ENCODE peak calls at places on chromosomes 4 and X, in ten cellular contexts. One of them, this sample, is unnamed.
A peak's percentile ranks its signal among the peaks of the same experiment; 100 is the strongest.

GRCh38 chr4:115374621-115375020 is 261.2 kb upstream of the NDST4 start:
- DNase-seq in ovary: no peak
- DNase-seq in A549: no peak
- DNase-seq in A673: no peak
- DNase-seq in OCI-LY7: no peak
- DNase-seq in psoas muscle: no peak
- DNase-seq in pancreas: no peak
- DNase-seq in colonic mucosa: no peak
- DNase-seq in endothelial cell of umbilical vein: no peak
- DNase-seq in uterus: no peak
- DNase-seq in this sample: no peak

GRCh38 chr4:14348506-14348905 is 653.8 kb upstream of the CPEB2 start:
- DNase-seq in uterus: no peak
- DNase-seq in endothelial cell of umbilical vein: no peak
- DNase-seq in pancreas: no peak
- DNase-seq in OCI-LY7: no peak
- DNase-seq in colonic mucosa: no peak
- DNase-seq in psoas muscle: no peak
- DNase-seq in ovary: no peak
- DNase-seq in A673: no peak
- DNase-seq in A549: no peak
- DNase-seq in this sample: no peak

GRCh38 chrX:120238947-120239346 is 11.7 kb upstream of the ZBTB33 start:
- DNase-seq in A673: no peak
- DNase-seq in A549: no peak
- DNase-seq in endothelial cell of umbilical vein: no peak
- DNase-seq in OCI-LY7: no peak
- DNase-seq in uterus: no peak
- DNase-seq in colonic mucosa: no peak
- DNase-seq in pancreas: no peak
- DNase-seq in ovary: no peak
- DNase-seq in psoas muscle: no peak
- DNase-seq in this sample: no peak

GRCh38 chr4:174365018-174365587 is 81.4 kb downstream of the CEP44 start:
- DNase-seq in A673: peak; percentile 55
- DNase-seq in pancreas: no peak
- DNase-seq in colonic mucosa: no peak
- DNase-seq in endothelial cell of umbilical vein: peak; percentile 18
- DNase-seq in uterus: no peak
- DNase-seq in psoas muscle: no peak
- DNase-seq in A549: peak; percentile 53
- DNase-seq in OCI-LY7: peak; percentile 42
- DNase-seq in ovary: no peak
- DNase-seq in this sample: no peak

GRCh38 chrX:123771449-123772064 is 38.7 kb upstream of the THOC2 start:
- DNase-seq in pancreas: no peak
- DNase-seq in uterus: no peak
- DNase-seq in OCI-LY7: no peak
- DNase-seq in A549: peak; percentile 45
- DNase-seq in colonic mucosa: no peak
- DNase-seq in A673: no peak
- DNase-seq in ovary: no peak
- DNase-seq in psoas muscle: no peak
- DNase-seq in endothelial cell of umbilical vein: no peak
- DNase-seq in this sample: no peak

GRCh38 chr4:129140521-129140920 is 44.6 kb downstream of the C4orf33 start:
- DNase-seq in pancreas: no peak
- DNase-seq in OCI-LY7: no peak
- DNase-seq in colonic mucosa: no peak
- DNase-seq in A549: no peak
- DNase-seq in psoas muscle: no peak
- DNase-seq in ovary: no peak
- DNase-seq in A673: no peak
- DNase-seq in uterus: no peak
- DNase-seq in endothelial cell of umbilical vein: no peak
- DNase-seq in this sample: no peak

GRCh38 chr4:147480891-147481576 is at the start of gene EDNRA:
- DNase-seq in endothelial cell of umbilical vein: no peak
- DNase-seq in A673: peak; percentile 71
- DNase-seq in A549: peak; percentile 8
- DNase-seq in ovary: peak; percentile 49
- DNase-seq in psoas muscle: peak; percentile 25
- DNase-seq in colonic mucosa: no peak
- DNase-seq in uterus: peak; percentile 48
- DNase-seq in OCI-LY7: no peak
- DNase-seq in pancreas: no peak
- DNase-seq in this sample: no peak

GRCh38 chrX:92230628-92231027 is 451.5 kb downstream of the PCDH11X start:
- DNase-seq in A549: no peak
- DNase-seq in ovary: no peak
- DNase-seq in OCI-LY7: no peak
- DNase-seq in A673: peak; percentile 19
- DNase-seq in pancreas: no peak
- DNase-seq in endothelial cell of umbilical vein: no peak
- DNase-seq in uterus: no peak
- DNase-seq in colonic mucosa: no peak
- DNase-seq in psoas muscle: no peak
- DNase-seq in this sample: no peak

GRCh38 chr4:186725422-186726149 is 1.9 kb upstream of the FAT1 start:
- DNase-seq in pancreas: peak; percentile 79
- DNase-seq in A549: peak; percentile 86
- DNase-seq in ovary: peak; percentile 59
- DNase-seq in uterus: peak; percentile 70
- DNase-seq in colonic mucosa: peak; percentile 87
- DNase-seq in endothelial cell of umbilical vein: peak; percentile 43
- DNase-seq in A673: peak; percentile 89
- DNase-seq in psoas muscle: peak; percentile 65
- DNase-seq in OCI-LY7: no peak
- DNase-seq in this sample: peak; percentile 39

GRCh38 chrX:19879181-19879580 is 8.2 kb downstream of the SH3KBP1 start:
- DNase-seq in pancreas: no peak
- DNase-seq in endothelial cell of umbilical vein: no peak
- DNase-seq in ovary: no peak
- DNase-seq in colonic mucosa: no peak
- DNase-seq in A673: no peak
- DNase-seq in A549: no peak
- DNase-seq in OCI-LY7: no peak
- DNase-seq in uterus: no peak
- DNase-seq in psoas muscle: no peak
- DNase-seq in this sample: no peak

GRCh38 chrX:135287266-135287823 is 21.9 kb upstream of the ETDC start:
- DNase-seq in pancreas: no peak
- DNase-seq in OCI-LY7: no peak
- DNase-seq in ovary: no peak
- DNase-seq in endothelial cell of umbilical vein: no peak
- DNase-seq in colonic mucosa: no peak
- DNase-seq in A673: no peak
- DNase-seq in uterus: no peak
- DNase-seq in A549: peak; percentile 0
- DNase-seq in psoas muscle: no peak
- DNase-seq in this sample: no peak

GRCh38 chr4:8078610-8079015 is 80.0 kb downstream of the ABLIM2 start:
- DNase-seq in A549: no peak
- DNase-seq in pancreas: no peak
- DNase-seq in uterus: no peak
- DNase-seq in psoas muscle: peak; percentile 10
- DNase-seq in ovary: no peak
- DNase-seq in A673: no peak
- DNase-seq in colonic mucosa: no peak
- DNase-seq in endothelial cell of umbilical vein: no peak
- DNase-seq in OCI-LY7: no peak
- DNase-seq in this sample: no peak

GRCh38 chr4:8078109-8078494 is 80.5 kb downstream of the ABLIM2 start:
- DNase-seq in ovary: no peak
- DNase-seq in uterus: no peak
- DNase-seq in OCI-LY7: no peak
- DNase-seq in psoas muscle: peak; percentile 9
- DNase-seq in endothelial cell of umbilical vein: no peak
- DNase-seq in A549: no peak
- DNase-seq in pancreas: no peak
- DNase-seq in colonic mucosa: no peak
- DNase-seq in A673: no peak
- DNase-seq in this sample: no peak

GRCh38 chr4:8079916-8080753 is 78.5 kb downstream of the ABLIM2 start:
- DNase-seq in endothelial cell of umbilical vein: no peak
- DNase-seq in ovary: no peak
- DNase-seq in OCI-LY7: no peak
- DNase-seq in psoas muscle: peak; percentile 19
- DNase-seq in colonic mucosa: no peak
- DNase-seq in uterus: no peak
- DNase-seq in A549: no peak
- DNase-seq in A673: peak; percentile 57
- DNase-seq in pancreas: no peak
- DNase-seq in this sample: no peak

GRCh38 chr4:8080754-8081065 is 77.9 kb downstream of the ABLIM2 start:
- DNase-seq in A549: no peak
- DNase-seq in endothelial cell of umbilical vein: no peak
- DNase-seq in A673: no peak
- DNase-seq in OCI-LY7: no peak
- DNase-seq in ovary: no peak
- DNase-seq in colonic mucosa: no peak
- DNase-seq in pancreas: no peak
- DNase-seq in uterus: no peak
- DNase-seq in psoas muscle: peak; percentile 13
- DNase-seq in this sample: no peak

GRCh38 chr4:8079031-8079885 is 79.4 kb downstream of the ABLIM2 start:
- DNase-seq in A673: peak; percentile 63
- DNase-seq in psoas muscle: peak; percentile 16
- DNase-seq in uterus: no peak
- DNase-seq in ovary: no peak
- DNase-seq in A549: peak; percentile 20
- DNase-seq in colonic mucosa: peak; percentile 85
- DNase-seq in pancreas: no peak
- DNase-seq in OCI-LY7: no peak
- DNase-seq in endothelial cell of umbilical vein: peak; percentile 18
- DNase-seq in this sample: no peak
- TF ChIP-seq CTCF in A673: no peak
- TF ChIP-seq CTCF in psoas muscle: no peak
- TF ChIP-seq CTCF in uterus: no peak
- TF ChIP-seq CTCF in ovary: no peak
- TF ChIP-seq CTCF in A549: no peak
- TF ChIP-seq CTCF in colonic mucosa: no peak
- TF ChIP-seq CTCF in pancreas: no peak
- TF ChIP-seq CTCF in OCI-LY7: no peak
- TF ChIP-seq CTCF in endothelial cell of umbilical vein: no peak
- TF ChIP-seq CTCF in this sample: no peak

GRCh38 chr4:6760865-6761264 is 21.7 kb upstream of the KIAA0232 start:
- DNase-seq in colonic mucosa: no peak
- DNase-seq in psoas muscle: no peak
- DNase-seq in uterus: no peak
- DNase-seq in pancreas: no peak
- DNase-seq in A549: no peak
- DNase-seq in A673: no peak
- DNase-seq in ovary: no peak
- DNase-seq in OCI-LY7: no peak
- DNase-seq in endothelial cell of umbilical vein: no peak
- DNase-seq in this sample: no peak
- H3K27ac ChIP-seq in colonic mucosa: no peak overlapping the region
- H3K27ac ChIP-seq in psoas muscle: no peak overlapping the region
- H3K27ac ChIP-seq in uterus: no peak overlapping the region
- H3K27ac ChIP-seq in pancreas: no peak overlapping the region
- H3K27ac ChIP-seq in A549: no peak overlapping the region
- H3K27ac ChIP-seq in A673: no peak overlapping the region
- H3K27ac ChIP-seq in ovary: no peak overlapping the region
- H3K27ac ChIP-seq in OCI-LY7: no peak overlapping the region
- H3K27ac ChIP-seq in endothelial cell of umbilical vein: no peak overlapping the region
- H3K27ac ChIP-seq in this sample: no peak overlapping the region

GRCh38 chr4:38332699-38333098 is 331.3 kb upstream of the KLF3 start:
- DNase-seq in uterus: no peak
- DNase-seq in pancreas: no peak
- DNase-seq in endothelial cell of umbilical vein: no peak
- DNase-seq in colonic mucosa: no peak
- DNase-seq in psoas muscle: no peak
- DNase-seq in A549: no peak
- DNase-seq in OCI-LY7: no peak
- DNase-seq in ovary: peak; percentile 45
- DNase-seq in A673: no peak
- DNase-seq in this sample: no peak
- TF ChIP-seq CTCF in uterus: no peak
- TF ChIP-seq CTCF in pancreas: no peak
- TF ChIP-seq CTCF in endothelial cell of umbilical vein: no peak
- TF ChIP-seq CTCF in colonic mucosa: no peak
- TF ChIP-seq CTCF in psoas muscle: no peak
- TF ChIP-seq CTCF in A549: no peak
- TF ChIP-seq CTCF in OCI-LY7: no peak
- TF ChIP-seq CTCF in ovary: no peak
- TF ChIP-seq CTCF in A673: no peak
- TF ChIP-seq CTCF in this sample: no peak

GRCh38 chrX:41661366-41662095 is 27.2 kb upstream of the GPR34 start:
- DNase-seq in endothelial cell of umbilical vein: no peak
- DNase-seq in pancreas: no peak
- DNase-seq in psoas muscle: no peak
- DNase-seq in OCI-LY7: no peak
- DNase-seq in ovary: no peak
- DNase-seq in A549: peak; percentile 4
- DNase-seq in A673: no peak
- DNase-seq in uterus: no peak
- DNase-seq in colonic mucosa: no peak
- DNase-seq in this sample: no peak

GRCh38 chrX:41653125-41653524 is 35.6 kb upstream of the GPR34 start:
- DNase-seq in OCI-LY7: no peak
- DNase-seq in pancreas: no peak
- DNase-seq in A673: no peak
- DNase-seq in uterus: no peak
- DNase-seq in colonic mucosa: no peak
- DNase-seq in endothelial cell of umbilical vein: no peak
- DNase-seq in ovary: no peak
- DNase-seq in psoas muscle: no peak
- DNase-seq in A549: no peak
- DNase-seq in this sample: no peak

GRCh38 chrX:41655101-41655500 is 33.7 kb upstream of the GPR34 start:
- DNase-seq in pancreas: no peak
- DNase-seq in colonic mucosa: no peak
- DNase-seq in endothelial cell of umbilical vein: no peak
- DNase-seq in OCI-LY7: no peak
- DNase-seq in uterus: no peak
- DNase-seq in A673: no peak
- DNase-seq in A549: no peak
- DNase-seq in psoas muscle: no peak
- DNase-seq in ovary: no peak
- DNase-seq in this sample: no peak

DNA sequence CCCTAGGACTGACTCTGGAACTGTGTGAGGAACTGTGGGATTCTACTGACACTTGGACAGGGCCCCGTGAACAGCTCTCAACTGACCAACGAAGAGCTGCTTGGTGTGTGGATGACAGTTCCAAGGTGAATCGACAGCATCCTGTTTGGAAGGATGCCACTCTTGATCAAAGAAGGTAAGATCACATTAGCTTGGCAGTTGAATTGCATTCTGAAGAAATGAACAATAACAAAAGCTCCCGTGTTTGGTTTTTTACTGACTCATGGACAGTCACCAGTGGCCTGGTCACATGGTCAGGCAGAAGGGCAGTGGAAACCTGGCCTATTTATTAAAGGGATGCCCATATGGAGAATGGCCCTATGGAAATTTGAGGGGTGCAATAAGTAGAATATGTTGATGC is 33.1 kb upstream of the GPR34 start:
- DNase-seq in endothelial cell of umbilical vein: no peak
- DNase-seq in A673: no peak
- DNase-seq in A549: peak; percentile 0
- DNase-seq in psoas muscle: no peak
- DNase-seq in ovary: no peak
- DNase-seq in colonic mucosa: no peak
- DNase-seq in uterus: no peak
- DNase-seq in pancreas: no peak
- DNase-seq in OCI-LY7: no peak
- DNase-seq in this sample: no peak
- H3K27ac ChIP-seq in endothelial cell of umbilical vein: no peak overlapping the region
- H3K27ac ChIP-seq in A673: no peak overlapping the region
- H3K27ac ChIP-seq in A549: no peak overlapping the region
- H3K27ac ChIP-seq in psoas muscle: no peak overlapping the region
- H3K27ac ChIP-seq in ovary: no peak overlapping the region
- H3K27ac ChIP-seq in colonic mucosa: no peak overlapping the region
- H3K27ac ChIP-seq in uterus: no peak overlapping the region
- H3K27ac ChIP-seq in pancreas: no peak overlapping the region
- H3K27ac ChIP-seq in OCI-LY7: no peak overlapping the region
- H3K27ac ChIP-seq in this sample: no peak overlapping the region

This sample was measured in Panc1.